ENCODE peak calls at places on chromosomes 12 and 14, in nine cellular contexts. One of them, this sample, is unnamed.

GRCh38 chr12:40001406-40001805 is 104.5 kb downstream of the SLC2A13 start:
- DNase-seq in stromal cell of bone marrow: no peak
- DNase-seq in 8988T: no peak
- DNase-seq in HuH-7.5: no peak
- DNase-seq in astrocyte of the cerebellum: no peak
- DNase-seq in cardiac fibroblast: no peak
- DNase-seq in Panc1: no peak
- DNase-seq in NCI-H2081 treated with DMSO at 0.1 percent for 48 hours: no peak
- DNase-seq in esophagus squamous epithelium: no peak
- DNase-seq in this sample: no peak

GRCh38 chr12:10753066-10753465 is 29.9 kb upstream of the YBX3 start:
- DNase-seq in esophagus squamous epithelium: no peak
- DNase-seq in NCI-H2081 treated with DMSO at 0.1 percent for 48 hours: no peak
- DNase-seq in stromal cell of bone marrow: no peak
- DNase-seq in astrocyte of the cerebellum: peak
- DNase-seq in HuH-7.5: no peak
- DNase-seq in 8988T: no peak
- DNase-seq in Panc1: no peak
- DNase-seq in cardiac fibroblast: peak
- DNase-seq in this sample: peak

GRCh38 chr12:124273630-124274029 is 21.3 kb upstream of the RFLNA start:
- DNase-seq in esophagus squamous epithelium: no peak
- DNase-seq in stromal cell of bone marrow: no peak
- DNase-seq in Panc1: no peak
- DNase-seq in NCI-H2081 treated with DMSO at 0.1 percent for 48 hours: no peak
- DNase-seq in astrocyte of the cerebellum: no peak
- DNase-seq in 8988T: peak
- DNase-seq in cardiac fibroblast: peak
- DNase-seq in HuH-7.5: peak
- DNase-seq in this sample: peak

GRCh38 chr12:48985475-48985897 is 7.4 kb downstream of the WNT1 start:
- DNase-seq in stromal cell of bone marrow: no peak
- DNase-seq in esophagus squamous epithelium: no peak
- DNase-seq in HuH-7.5: no peak
- DNase-seq in cardiac fibroblast: no peak
- DNase-seq in NCI-H2081 treated with DMSO at 0.1 percent for 48 hours: no peak
- DNase-seq in astrocyte of the cerebellum: no peak
- DNase-seq in 8988T: no peak
- DNase-seq in Panc1: no peak
- DNase-seq in this sample: no peak

GRCh38 chr14:103626150-103626850 is 2.7 kb upstream of the KLC1 start:
- DNase-seq in stromal cell of bone marrow: no peak
- DNase-seq in 8988T: no peak
- DNase-seq in astrocyte of the cerebellum: no peak
- DNase-seq in NCI-H2081 treated with DMSO at 0.1 percent for 48 hours: no peak
- DNase-seq in esophagus squamous epithelium: no peak
- DNase-seq in Panc1: no peak
- DNase-seq in cardiac fibroblast: no peak
- DNase-seq in HuH-7.5: no peak
- DNase-seq in this sample: no peak

GRCh38 chr12:60266381-60266852 is 670.6 kb downstream of the SLC16A7 start:
- DNase-seq in HuH-7.5: peak
- DNase-seq in esophagus squamous epithelium: no peak
- DNase-seq in astrocyte of the cerebellum: peak
- DNase-seq in stromal cell of bone marrow: peak
- DNase-seq in Panc1: peak
- DNase-seq in 8988T: no peak
- DNase-seq in NCI-H2081 treated with DMSO at 0.1 percent for 48 hours: no peak
- DNase-seq in cardiac fibroblast: peak
- DNase-seq in this sample: no peak

GRCh38 chr14:60630129-60630528 is 19.1 kb downstream of the SIX1 start:
- DNase-seq in NCI-H2081 treated with DMSO at 0.1 percent for 48 hours: no peak
- DNase-seq in Panc1: no peak
- DNase-seq in cardiac fibroblast: no peak
- DNase-seq in 8988T: no peak
- DNase-seq in esophagus squamous epithelium: no peak
- DNase-seq in stromal cell of bone marrow: no peak
- DNase-seq in HuH-7.5: no peak
- DNase-seq in astrocyte of the cerebellum: no peak
- DNase-seq in this sample: no peak

GRCh38 chr14:52020866-52021717 is 31.7 kb downstream of the RTRAF start:
- DNase-seq in NCI-H2081 treated with DMSO at 0.1 percent for 48 hours: no peak
- DNase-seq in cardiac fibroblast: peak
- DNase-seq in 8988T: no peak
- DNase-seq in HuH-7.5: no peak
- DNase-seq in astrocyte of the cerebellum: no peak
- DNase-seq in stromal cell of bone marrow: no peak
- DNase-seq in Panc1: no peak
- DNase-seq in esophagus squamous epithelium: no peak
- DNase-seq in this sample: no peak

GRCh38 chr14:46818147-46818546 is 166.6 kb upstream of the RPL10L start:
- DNase-seq in astrocyte of the cerebellum: no peak
- DNase-seq in 8988T: no peak
- DNase-seq in Panc1: no peak
- DNase-seq in stromal cell of bone marrow: no peak
- DNase-seq in cardiac fibroblast: no peak
- DNase-seq in HuH-7.5: no peak
- DNase-seq in esophagus squamous epithelium: no peak
- DNase-seq in NCI-H2081 treated with DMSO at 0.1 percent for 48 hours: peak
- DNase-seq in this sample: no peak

GRCh38 chr12:127926004-127926403 is 341.0 kb upstream of the TMEM132C start:
- DNase-seq in esophagus squamous epithelium: no peak
- DNase-seq in astrocyte of the cerebellum: peak
- DNase-seq in NCI-H2081 treated with DMSO at 0.1 percent for 48 hours: no peak
- DNase-seq in cardiac fibroblast: peak
- DNase-seq in HuH-7.5: no peak
- DNase-seq in stromal cell of bone marrow: peak
- DNase-seq in Panc1: no peak
- DNase-seq in 8988T: no peak
- DNase-seq in this sample: no peak

GRCh38 chr12:57844725-57845477 is 1.6 kb downstream of the CTDSP2 start:
- DNase-seq in Panc1: no peak
- DNase-seq in astrocyte of the cerebellum: no peak
- DNase-seq in NCI-H2081 treated with DMSO at 0.1 percent for 48 hours: no peak
- DNase-seq in HuH-7.5: peak
- DNase-seq in stromal cell of bone marrow: peak
- DNase-seq in esophagus squamous epithelium: no peak
- DNase-seq in 8988T: peak
- DNase-seq in cardiac fibroblast: peak
- DNase-seq in this sample: no peak

GRCh38 chr12:58500399-58500798 is 419.9 kb downstream of the LRIG3 start:
- DNase-seq in Panc1: no peak
- DNase-seq in NCI-H2081 treated with DMSO at 0.1 percent for 48 hours: peak
- DNase-seq in esophagus squamous epithelium: no peak
- DNase-seq in HuH-7.5: no peak
- DNase-seq in 8988T: no peak
- DNase-seq in stromal cell of bone marrow: no peak
- DNase-seq in cardiac fibroblast: no peak
- DNase-seq in astrocyte of the cerebellum: no peak
- DNase-seq in this sample: no peak

GRCh38 chr12:67650127-67650495 is 1.6 kb downstream of the DYRK2 start:
- DNase-seq in astrocyte of the cerebellum: no peak
- DNase-seq in stromal cell of bone marrow: no peak
- DNase-seq in cardiac fibroblast: no peak
- DNase-seq in NCI-H2081 treated with DMSO at 0.1 percent for 48 hours: no peak
- DNase-seq in 8988T: peak
- DNase-seq in Panc1: no peak
- DNase-seq in HuH-7.5: peak
- DNase-seq in esophagus squamous epithelium: no peak
- DNase-seq in this sample: no peak

GRCh38 chr12:94509317-94509716 is 49.6 kb upstream of the CEP83 start:
- DNase-seq in HuH-7.5: no peak
- DNase-seq in stromal cell of bone marrow: no peak
- DNase-seq in NCI-H2081 treated with DMSO at 0.1 percent for 48 hours: no peak
- DNase-seq in astrocyte of the cerebellum: no peak
- DNase-seq in Panc1: no peak
- DNase-seq in 8988T: no peak
- DNase-seq in cardiac fibroblast: no peak
- DNase-seq in esophagus squamous epithelium: no peak
- DNase-seq in this sample: no peak

GRCh38 chr12:3752096-3752709 is 706 bp downstream of the CRACR2A start:
- DNase-seq in NCI-H2081 treated with DMSO at 0.1 percent for 48 hours: no peak
- DNase-seq in Panc1: no peak
- DNase-seq in HuH-7.5: no peak
- DNase-seq in esophagus squamous epithelium: no peak
- DNase-seq in cardiac fibroblast: peak
- DNase-seq in astrocyte of the cerebellum: no peak
- DNase-seq in 8988T: no peak
- DNase-seq in stromal cell of bone marrow: no peak
- DNase-seq in this sample: peak

GRCh38 chr14:99517643-99518381 is 36.6 kb downstream of the CCNK start:
- DNase-seq in 8988T: peak
- DNase-seq in stromal cell of bone marrow: no peak
- DNase-seq in NCI-H2081 treated with DMSO at 0.1 percent for 48 hours: no peak
- DNase-seq in HuH-7.5: no peak
- DNase-seq in astrocyte of the cerebellum: no peak
- DNase-seq in Panc1: no peak
- DNase-seq in esophagus squamous epithelium: no peak
- DNase-seq in cardiac fibroblast: no peak
- DNase-seq in this sample: no peak

GRCh38 chr14:55122441-55122986 is 6.5 kb upstream of the LGALS3 start:
- DNase-seq in 8988T: no peak
- DNase-seq in cardiac fibroblast: peak
- DNase-seq in stromal cell of bone marrow: no peak
- DNase-seq in esophagus squamous epithelium: no peak
- DNase-seq in astrocyte of the cerebellum: no peak
- DNase-seq in HuH-7.5: no peak
- DNase-seq in Panc1: no peak
- DNase-seq in NCI-H2081 treated with DMSO at 0.1 percent for 48 hours: no peak
- DNase-seq in this sample: no peak

GRCh38 chr12:64744422-64745258 is 14.6 kb downstream of the GNS start:
- DNase-seq in Panc1: no peak
- DNase-seq in NCI-H2081 treated with DMSO at 0.1 percent for 48 hours: no peak
- DNase-seq in HuH-7.5: no peak
- DNase-seq in 8988T: no peak
- DNase-seq in cardiac fibroblast: peak
- DNase-seq in esophagus squamous epithelium: no peak
- DNase-seq in astrocyte of the cerebellum: no peak
- DNase-seq in stromal cell of bone marrow: no peak
- DNase-seq in this sample: no peak

GRCh38 chr12:7189398-7190267 is at the start of gene PEX5:
- DNase-seq in Panc1: peak
- DNase-seq in NCI-H2081 treated with DMSO at 0.1 percent for 48 hours: peak
- DNase-seq in HuH-7.5: peak
- DNase-seq in stromal cell of bone marrow: peak
- DNase-seq in cardiac fibroblast: peak
- DNase-seq in astrocyte of the cerebellum: peak
- DNase-seq in esophagus squamous epithelium: peak
- DNase-seq in 8988T: peak
- DNase-seq in this sample: peak

GRCh38 chr14:64410084-64410774 is 22.1 kb downstream of the MTHFD1 start:
- DNase-seq in stromal cell of bone marrow: no peak
- DNase-seq in 8988T: no peak
- DNase-seq in astrocyte of the cerebellum: no peak
- DNase-seq in HuH-7.5: no peak
- DNase-seq in Panc1: no peak
- DNase-seq in NCI-H2081 treated with DMSO at 0.1 percent for 48 hours: no peak
- DNase-seq in cardiac fibroblast: peak
- DNase-seq in esophagus squamous epithelium: no peak
- DNase-seq in this sample: peak

GRCh38 chr14:103056322-103057027 is 874 bp downstream of the CDC42BPB start:
- DNase-seq in esophagus squamous epithelium: no peak
- DNase-seq in astrocyte of the cerebellum: peak
- DNase-seq in HuH-7.5: peak
- DNase-seq in Panc1: no peak
- DNase-seq in 8988T: no peak
- DNase-seq in NCI-H2081 treated with DMSO at 0.1 percent for 48 hours: no peak
- DNase-seq in cardiac fibroblast: peak
- DNase-seq in stromal cell of bone marrow: peak
- DNase-seq in this sample: no peak

GRCh38 chr12:122836027-122836921 is 1.0 kb downstream of the HIP1R start:
- DNase-seq in 8988T: peak
- DNase-seq in esophagus squamous epithelium: no peak
- DNase-seq in stromal cell of bone marrow: no peak
- DNase-seq in cardiac fibroblast: peak
- DNase-seq in HuH-7.5: peak
- DNase-seq in Panc1: no peak
- DNase-seq in NCI-H2081 treated with DMSO at 0.1 percent for 48 hours: no peak
- DNase-seq in astrocyte of the cerebellum: no peak
- DNase-seq in this sample: no peak

GRCh38 chr12:56105503-56105902 is 1.1 kb downstream of the PA2G4 start:
- DNase-seq in HuH-7.5: no peak
- DNase-seq in esophagus squamous epithelium: no peak
- DNase-seq in stromal cell of bone marrow: no peak
- DNase-seq in NCI-H2081 treated with DMSO at 0.1 percent for 48 hours: no peak
- DNase-seq in Panc1: no peak
- DNase-seq in cardiac fibroblast: no peak
- DNase-seq in astrocyte of the cerebellum: no peak
- DNase-seq in 8988T: no peak
- DNase-seq in this sample: no peak

GRCh38 chr14:78595797-78596196 is 425.6 kb downstream of the NRXN3 start:
- DNase-seq in 8988T: no peak
- DNase-seq in stromal cell of bone marrow: no peak
- DNase-seq in NCI-H2081 treated with DMSO at 0.1 percent for 48 hours: no peak
- DNase-seq in HuH-7.5: no peak
- DNase-seq in cardiac fibroblast: no peak
- DNase-seq in astrocyte of the cerebellum: no peak
- DNase-seq in esophagus squamous epithelium: no peak
- DNase-seq in Panc1: no peak
- DNase-seq in this sample: no peak

GRCh38 chr14:100816950-100817901 is 8.7 kb upstream of the MEG3 start:
- DNase-seq in HuH-7.5: no peak
- DNase-seq in cardiac fibroblast: no peak
- DNase-seq in 8988T: no peak
- DNase-seq in NCI-H2081 treated with DMSO at 0.1 percent for 48 hours: no peak
- DNase-seq in astrocyte of the cerebellum: no peak
- DNase-seq in stromal cell of bone marrow: no peak
- DNase-seq in esophagus squamous epithelium: no peak
- DNase-seq in Panc1: no peak
- DNase-seq in this sample: no peak

GRCh38 chr12:49979061-49979586 is 6.4 kb downstream of the AQP6 start:
- DNase-seq in cardiac fibroblast: no peak
- DNase-seq in esophagus squamous epithelium: no peak
- DNase-seq in HuH-7.5: no peak
- DNase-seq in NCI-H2081 treated with DMSO at 0.1 percent for 48 hours: no peak
- DNase-seq in stromal cell of bone marrow: no peak
- DNase-seq in astrocyte of the cerebellum: no peak
- DNase-seq in Panc1: no peak
- DNase-seq in 8988T: no peak
- DNase-seq in this sample: no peak

GRCh38 chr12:51828951-51829581 is 19.5 kb downstream of the FIGNL2 start:
- DNase-seq in HuH-7.5: no peak
- DNase-seq in Panc1: no peak
- DNase-seq in esophagus squamous epithelium: no peak
- DNase-seq in astrocyte of the cerebellum: no peak
- DNase-seq in stromal cell of bone marrow: no peak
- DNase-seq in cardiac fibroblast: no peak
- DNase-seq in NCI-H2081 treated with DMSO at 0.1 percent for 48 hours: no peak
- DNase-seq in 8988T: no peak
- DNase-seq in this sample: no peak